ENCODE peak calls at places on chromosomes 1 and 21, in seven cellular contexts. R is nucleus accumbens, U is amniotic epithelial cell, W is SHP77, I is right cardiac atrium, P is heart left ventricle, S is T-cell. B is an unnamed sample.
A peak's percentile ranks its signal among the peaks of the same experiment; 100 is the strongest.

GRCh38 chr1:77687519-77687906 is 5.1 kb upstream of the ZZZ3 start:
- DNase-seq in W (no peak), I (peak; percentile 71), U (peak; percentile 12), P (peak; percentile 44), S (no peak), R (no peak), B (no peak)

GRCh38 chr1:204819495-204819894 is 51.2 kb upstream of the NFASC start:
- DNase-seq in W (no peak), U (no peak), I (no peak), R (no peak), S (no peak), P (no peak), B (peak; percentile 29)

GRCh38 chr21:34582506-34583150 is 32.3 kb downstream of the RCAN1 start:
- DNase-seq in R (no peak), P (peak; percentile 59), I (no peak), W (no peak), U (peak; percentile 66), S (no peak), B (peak; percentile 45)

GRCh38 chr1:233796146-233796798 is 108.2 kb upstream of the SLC35F3 start:
- DNase-seq in P (no peak), I (no peak), S (no peak), R (no peak), W (no peak), U (no peak), B (no peak)

GRCh38 chr21:27693376-27693775 is 726.5 kb upstream of the ADAMTS5 start:
- DNase-seq in W (no peak), I (no peak), P (no peak), S (no peak), R (no peak), U (peak; percentile 71), B (no peak)

GRCh38 chr1:238916828-238917227 is 469.5 kb upstream of the CHRM3 start:
- DNase-seq in R (no peak), W (no peak), U (no peak), S (no peak), P (no peak), I (no peak), B (no peak)

GRCh38 chr1:201361652-201362504 is 15.6 kb downstream of the TNNT2 start:
- DNase-seq in U (peak; percentile 7), R (no peak), P (peak; percentile 56), I (peak; percentile 61), W (no peak), S (no peak), B (peak; percentile 78)

GRCh38 chr1:36134805-36135339 is 9.8 kb upstream of the COL8A2 start:
- DNase-seq in P (peak; percentile 56), I (peak; percentile 81), S (no peak), R (no peak), W (peak; percentile 15), U (peak; percentile 38), B (peak; percentile 77)

GRCh38 chr1:154967331-154967950 is 3.1 kb downstream of the SHC1 start:
- DNase-seq in R (no peak), S (no peak), U (no peak), W (no peak), I (no peak), P (no peak), B (no peak)